ENCODE peak calls at places on chromosomes 6 and 20, in six cellular contexts. X, I, A, B, Z and F are unnamed samples.

GRCh38 chr20:63321148-63321831 is 28.3 kb downstream of the COL20A1 start:
- DNase-seq in X (no peak), I (peak; percentile 44), A (no peak), B (peak; percentile 73), Z (peak; percentile 74), F (no peak)

GRCh38 chr6:150134280-150134920 is 8.4 kb upstream of the PPP1R14C start:
- DNase-seq in X (no peak), I (no peak), A (no peak), B (no peak), Z (no peak), F (no peak)

GRCh38 chr6:163427498-163428254 is 13.2 kb downstream of the QKI start:
- DNase-seq in X (peak; percentile 57), I (no peak), A (peak; percentile 52), B (no peak), Z (no peak), F (no peak)

GRCh38 chr6:139533573-139534471 is 159.4 kb upstream of the CITED2 start:
- DNase-seq in X (no peak), I (peak; percentile 79), A (peak; percentile 78), B (peak; percentile 29), Z (no peak), F (peak; percentile 16)

GRCh38 chr6:137013031-137013430 is 31.7 kb downstream of the IL20RA start:
- DNase-seq in X (no peak), I (no peak), A (no peak), B (no peak), Z (no peak), F (no peak)

GRCh38 chr6:38702471-38703397 is at the start of gene GLO1:
- DNase-seq in X (peak; percentile 98), I (peak; percentile 97), A (peak; percentile 97), B (peak; percentile 96), Z (peak; percentile 99), F (peak; percentile 93)

GRCh38 chr20:51183443-51183842 is 160.5 kb upstream of the KCNG1 start:
- DNase-seq in X (no peak), I (no peak), A (no peak), B (no peak), Z (no peak), F (no peak)

GRCh38 chr6:11920566-11920965 is 91.5 kb upstream of the HIVEP1 start:
- DNase-seq in X (no peak), I (no peak), A (no peak), B (no peak), Z (no peak), F (no peak)

GRCh38 chr20:48295966-48296421 is 510.7 kb upstream of the SULF2 start:
- DNase-seq in X (peak; percentile 22), I (no peak), A (no peak), B (no peak), Z (no peak), F (no peak)

GRCh38 chr20:57693002-57693582 is 16.7 kb downstream of the PMEPA1 start:
- DNase-seq in X (no peak), I (peak; percentile 85), A (no peak), B (no peak), Z (no peak), F (no peak)

GRCh38 chr20:32206383-32207210 is 946 bp downstream of the PLAGL2 start:
- DNase-seq in X (peak; percentile 13), I (no peak), A (no peak), B (no peak), Z (no peak), F (no peak)

GRCh38 chr6:88989215-88989614 is 25.8 kb upstream of the RNGTT start:
- DNase-seq in X (no peak), I (no peak), A (no peak), B (no peak), Z (no peak), F (no peak)

GRCh38 chr20:35883778-35884540 is 70.3 kb downstream of the SCAND1 start:
- DNase-seq in X (peak; percentile 76), I (no peak), A (peak; percentile 100), B (peak; percentile 75), Z (peak; percentile 93), F (peak; percentile 57)

GRCh38 chr6:20881365-20881764 is 347.1 kb downstream of the CDKAL1 start:
- DNase-seq in X (no peak), I (no peak), A (no peak), B (no peak), Z (no peak), F (no peak)

GRCh38 chr6:10746915-10747250 is 722 bp upstream of the TMEM14B start:
- DNase-seq in X (no peak), I (no peak), A (no peak), B (no peak), Z (no peak), F (no peak)

GRCh38 chr20:41086402-41087324 is 50.7 kb upstream of the PLCG1 start:
- DNase-seq in X (no peak), I (no peak), A (no peak), B (no peak), Z (no peak), F (no peak)

GRCh38 chr6:158717341-158718328 is 67.8 kb downstream of the SYTL3 start:
- DNase-seq in X (no peak), I (no peak), A (no peak), B (no peak), Z (peak; percentile 42), F (no peak)

GRCh38 chr20:8018928-8019177 is 708 bp downstream of the TMX4 start:
- DNase-seq in X (no peak), I (no peak), A (no peak), B (no peak), Z (no peak), F (no peak)

GRCh38 chr6:99850841-99851240 is 143.2 kb downstream of the MCHR2 start:
- DNase-seq in X (no peak), I (no peak), A (no peak), B (no peak), Z (no peak), F (no peak)

DNA sequence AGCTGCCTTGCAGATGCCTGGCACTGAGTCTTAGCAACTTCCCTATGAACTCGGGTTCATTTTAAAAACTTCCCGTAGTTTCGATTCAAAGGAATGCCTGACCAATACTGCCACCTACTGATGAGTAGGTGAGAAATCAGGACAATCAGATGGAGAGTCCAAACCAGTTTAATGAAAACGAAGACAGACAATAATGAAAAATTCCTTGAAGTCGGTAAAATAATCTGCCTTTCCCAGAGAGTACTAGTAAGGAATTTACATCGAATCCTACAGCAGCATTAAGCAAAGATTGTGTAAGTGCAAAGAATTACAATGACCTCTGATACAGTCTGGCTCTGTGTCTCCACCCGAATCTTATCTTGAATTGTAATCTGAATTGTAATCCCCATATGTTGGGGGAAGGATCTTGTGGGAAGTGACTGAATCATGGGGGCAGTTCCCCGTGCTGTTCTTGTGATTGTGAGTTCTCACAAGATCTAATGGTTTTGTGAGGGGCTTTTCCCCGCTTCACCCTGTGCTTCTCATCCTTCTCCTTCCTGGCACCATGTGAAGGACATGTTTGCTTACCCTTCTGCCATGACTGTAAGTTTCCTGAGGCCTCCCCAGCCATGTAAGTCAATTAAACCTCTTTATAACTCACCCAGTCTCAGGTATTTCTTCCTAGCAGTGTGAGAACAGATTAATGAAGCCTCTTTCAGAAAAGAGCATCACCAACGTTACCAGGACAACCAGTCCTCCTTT is 134.4 kb downstream of the ARHGAP18 start:
- DNase-seq in X (peak; percentile 54), I (no peak), A (peak; percentile 28), B (no peak), Z (no peak), F (peak; percentile 7)
- TF ChIP-seq CTCF in X (peak; percentile 79), I (peak; percentile 25), A (peak; percentile 65), B (peak; percentile 63), Z (no peak), F (peak; percentile 66)

GRCh38 chr20:3613821-3614440 is 49.3 kb downstream of the GFRA4 start:
- DNase-seq in X (peak; percentile 7), I (no peak), A (no peak), B (no peak), Z (no peak), F (no peak)

GRCh38 chr20:3616250-3616649 is 46.9 kb downstream of the GFRA4 start:
- DNase-seq in X (peak; percentile 3), I (no peak), A (no peak), B (no peak), Z (no peak), F (no peak)

GRCh38 chr20:3614509-3614908 is 48.7 kb downstream of the GFRA4 start:
- DNase-seq in X (no peak), I (no peak), A (no peak), B (no peak), Z (no peak), F (no peak)

GRCh38 chr20:3612795-3613560 is 50.2 kb downstream of the GFRA4 start:
- DNase-seq in X (no peak), I (no peak), A (no peak), B (no peak), Z (no peak), F (no peak)
- TF ChIP-seq CTCF in X (no peak), I (no peak), A (no peak), B (no peak), Z (no peak), F (no peak)

GRCh38 chr6:140586426-140587061 is 1212.1 kb upstream of the CITED2 start:
- DNase-seq in X (no peak), I (no peak), A (no peak), B (no peak), Z (no peak), F (no peak)

GRCh38 chr6:140594806-140595128 is 1220.3 kb upstream of the CITED2 start:
- DNase-seq in X (no peak), I (no peak), A (no peak), B (no peak), Z (no peak), F (no peak)

GRCh38 chr6:140592877-140593276 is 1218.4 kb upstream of the CITED2 start:
- DNase-seq in X (no peak), I (no peak), A (no peak), B (no peak), Z (no peak), F (no peak)

DNA sequence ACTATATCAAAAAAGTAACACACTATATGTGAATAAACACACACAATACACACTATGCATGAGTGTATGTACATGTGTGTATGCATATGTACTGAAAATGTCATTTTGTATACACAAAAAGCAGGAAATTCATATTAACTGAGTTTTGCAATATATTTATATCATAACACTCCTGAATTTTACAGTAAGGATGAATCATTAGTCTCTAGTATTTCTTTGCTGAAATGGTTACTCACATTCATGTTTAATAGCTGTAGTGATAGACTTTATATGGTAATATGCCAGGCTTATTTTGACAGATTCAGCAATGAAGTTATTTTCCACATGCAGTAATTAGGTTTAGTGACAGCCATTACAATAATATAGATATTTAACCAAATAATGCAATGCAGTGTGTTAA is 1216.2 kb upstream of the CITED2 start:
- DNase-seq in X (no peak), I (no peak), A (no peak), B (no peak), Z (no peak), F (no peak)
- TF ChIP-seq CTCF in X (no peak), I (no peak), A (no peak), B (no peak), Z (no peak), F (no peak)

GRCh38 chr20:2909953-2910352 is 36.7 kb downstream of the PTPRA start:
- DNase-seq in X (no peak), I (no peak), A (no peak), B (no peak), Z (no peak), F (no peak)

GRCh38 chr20:2918096-2919049 is 45.1 kb downstream of the PTPRA start:
- DNase-seq in X (no peak), I (no peak), A (no peak), B (no peak), Z (no peak), F (no peak)

GRCh38 chr20:2911200-2911599 is 37.9 kb downstream of the PTPRA start:
- DNase-seq in X (no peak), I (no peak), A (no peak), B (no peak), Z (no peak), F (no peak)

GRCh38 chr20:2917266-2917665 is 44.0 kb downstream of the PTPRA start:
- DNase-seq in X (no peak), I (no peak), A (no peak), B (no peak), Z (no peak), F (no peak)

GRCh38 chr20:2914160-2914559 is 40.9 kb downstream of the PTPRA start:
- DNase-seq in X (no peak), I (no peak), A (no peak), B (no peak), Z (no peak), F (no peak)
- TF ChIP-seq CTCF in X (peak; percentile 14), I (no peak), A (no peak), B (no peak), Z (no peak), F (no peak)